ENCODE peak calls at places on chromosome 12, in nine cellular contexts. A, H, U, P, X, Z, T, F and O are unnamed samples.

GRCh38 chr12:68158427-68158826 is 1.1 kb downstream of the IFNG start:
- DNase-seq in Z (no peak), A (no peak), P (no peak), X (no peak), H (no peak), U (no peak), T (no peak), F (peak; percentile 29), O (no peak)

GRCh38 chr12:71071466-71072097 is 86.2 kb downstream of the TSPAN8 start:
- DNase-seq in U (no peak), X (no peak), A (no peak), H (no peak), F (no peak), Z (no peak), P (no peak), T (no peak), O (no peak)

GRCh38 chr12:6554168-6554989 is 1.5 kb downstream of the IFFO1 start:
- DNase-seq in A (no peak), X (peak; percentile 87), F (peak; percentile 69), H (peak; percentile 93), T (peak; percentile 74), U (peak; percentile 57), Z (peak; percentile 74), P (no peak), O (peak; percentile 53)

GRCh38 chr12:131872154-131873046 is 22.0 kb upstream of the ULK1 start:
- DNase-seq in F (no peak), U (no peak), H (no peak), T (no peak), P (no peak), Z (no peak), X (no peak), A (peak; percentile 65), O (no peak)

GRCh38 chr12:49649892-49650291 is 26.5 kb downstream of the PRPF40B start:
- DNase-seq in A (no peak), U (no peak), T (no peak), X (no peak), H (no peak), P (no peak), F (no peak), Z (no peak), O (no peak)

GRCh38 chr12:76714861-76715260 is 49.1 kb upstream of the ZDHHC17 start:
- DNase-seq in Z (no peak), A (no peak), X (no peak), T (no peak), H (no peak), F (no peak), U (no peak), P (no peak), O (no peak)

GRCh38 chr12:14554281-14555008 is 13.2 kb downstream of the PLBD1 start:
- DNase-seq in T (peak; percentile 85), Z (peak; percentile 42), A (no peak), P (peak; percentile 4), H (no peak), U (no peak), X (no peak), F (no peak), O (no peak)

GRCh38 chr12:79927772-79928474 is 7.0 kb downstream of the PPP1R12A start:
- DNase-seq in X (no peak), A (no peak), P (no peak), U (peak; percentile 22), F (peak; percentile 42), H (no peak), Z (no peak), T (no peak), O (peak; percentile 20)

GRCh38 chr12:31525496-31526157 is 65.3 kb downstream of the DENND5B start:
- DNase-seq in H (no peak), Z (no peak), A (no peak), X (no peak), T (no peak), P (no peak), F (no peak), U (no peak), O (no peak)

GRCh38 chr12:86264451-86265328 is 8.5 kb upstream of the MGAT4C start:
- DNase-seq in Z (no peak), H (peak; percentile 80), T (peak; percentile 75), X (peak; percentile 26), F (no peak), P (no peak), U (no peak), A (no peak), O (no peak)

GRCh38 chr12:48980953-48981756 is 3.0 kb downstream of the WNT1 start:
- DNase-seq in U (peak; percentile 59), Z (no peak), F (no peak), H (peak; percentile 65), X (no peak), A (no peak), P (no peak), T (no peak), O (no peak)

GRCh38 chr12:49637401-49637800 is 14.0 kb downstream of the PRPF40B start:
- DNase-seq in F (no peak), T (no peak), Z (peak; percentile 41), A (no peak), U (no peak), X (no peak), P (no peak), H (no peak), O (no peak)